ENCODE peak calls at places on chromosome 7, in five cellular contexts. One of them, this sample, is unnamed.

GRCh38 chr7:128876978-128877755 is 14.5 kb downstream of the ATP6V1F start:
- DNase-seq in CD8-positive, alpha-beta memory T cell: no peak
- DNase-seq in body of pancreas: no peak
- DNase-seq in pancreas: peak; percentile 41
- DNase-seq in A549: no peak
- DNase-seq in this sample: no peak

GRCh38 chr7:67311901-67312300 is 315.3 kb downstream of the TYW1 start:
- DNase-seq in CD8-positive, alpha-beta memory T cell: no peak
- DNase-seq in body of pancreas: no peak
- DNase-seq in pancreas: no peak
- DNase-seq in A549: no peak
- DNase-seq in this sample: peak; percentile 80

GRCh38 chr7:100166317-100166940 is 2.0 kb downstream of the GAL3ST4 start:
- DNase-seq in CD8-positive, alpha-beta memory T cell: peak; percentile 59
- DNase-seq in body of pancreas: no peak
- DNase-seq in pancreas: peak; percentile 54
- DNase-seq in A549: no peak
- DNase-seq in this sample: no peak

GRCh38 chr7:151429555-151430331 is 10.2 kb downstream of the CRYGN start:
- DNase-seq in CD8-positive, alpha-beta memory T cell: peak; percentile 84
- DNase-seq in body of pancreas: peak; percentile 53
- DNase-seq in pancreas: peak; percentile 49
- DNase-seq in A549: no peak
- DNase-seq in this sample: no peak

GRCh38 chr7:41993173-41993867 is 243.7 kb downstream of the GLI3 start:
- DNase-seq in CD8-positive, alpha-beta memory T cell: no peak
- DNase-seq in body of pancreas: no peak
- DNase-seq in pancreas: no peak
- DNase-seq in A549: no peak
- DNase-seq in this sample: peak; percentile 86

GRCh38 chr7:47267346-47267745 is 314.6 kb downstream of the TNS3 start:
- DNase-seq in CD8-positive, alpha-beta memory T cell: no peak
- DNase-seq in body of pancreas: no peak
- DNase-seq in pancreas: no peak
- DNase-seq in A549: no peak
- DNase-seq in this sample: no peak

GRCh38 chr7:44762300-44762699 is 13.7 kb downstream of the ZMIZ2 start:
- DNase-seq in CD8-positive, alpha-beta memory T cell: no peak
- DNase-seq in body of pancreas: no peak
- DNase-seq in pancreas: no peak
- DNase-seq in A549: no peak
- DNase-seq in this sample: no peak

GRCh38 chr7:66950763-66951162 is 29.7 kb downstream of the TMEM248 start:
- DNase-seq in CD8-positive, alpha-beta memory T cell: no peak
- DNase-seq in body of pancreas: no peak
- DNase-seq in pancreas: no peak
- DNase-seq in A549: no peak
- DNase-seq in this sample: peak; percentile 17

GRCh38 chr7:46744957-46745699 is 824.1 kb upstream of the IGFBP3 start:
- DNase-seq in CD8-positive, alpha-beta memory T cell: no peak
- DNase-seq in body of pancreas: no peak
- DNase-seq in pancreas: no peak
- DNase-seq in A549: no peak
- DNase-seq in this sample: no peak

GRCh38 chr7:155395176-155395797 is 62.6 kb upstream of the EN2 start:
- DNase-seq in CD8-positive, alpha-beta memory T cell: no peak
- DNase-seq in body of pancreas: no peak
- DNase-seq in pancreas: peak; percentile 55
- DNase-seq in A549: no peak
- DNase-seq in this sample: no peak

GRCh38 chr7:68491523-68492358 is 1106.5 kb upstream of the AUTS2 start:
- DNase-seq in CD8-positive, alpha-beta memory T cell: no peak
- DNase-seq in body of pancreas: no peak
- DNase-seq in pancreas: no peak
- DNase-seq in A549: no peak
- DNase-seq in this sample: no peak

GRCh38 chr7:94584113-94584512 is 71.8 kb downstream of the SGCE start:
- DNase-seq in CD8-positive, alpha-beta memory T cell: no peak
- DNase-seq in body of pancreas: peak; percentile 73
- DNase-seq in pancreas: no peak
- DNase-seq in A549: no peak
- DNase-seq in this sample: peak; percentile 46

GRCh38 chr7:29435167-29435566 is 128.5 kb upstream of the PRR15 start:
- DNase-seq in CD8-positive, alpha-beta memory T cell: no peak
- DNase-seq in body of pancreas: no peak
- DNase-seq in pancreas: no peak
- DNase-seq in A549: no peak
- DNase-seq in this sample: no peak

GRCh38 chr7:34497153-34497777 is 160.8 kb upstream of the NPSR1 start:
- DNase-seq in CD8-positive, alpha-beta memory T cell: no peak
- DNase-seq in body of pancreas: no peak
- DNase-seq in pancreas: no peak
- DNase-seq in A549: no peak
- DNase-seq in this sample: no peak

GRCh38 chr7:146961617-146962016 is 845.0 kb downstream of the CNTNAP2 start:
- DNase-seq in CD8-positive, alpha-beta memory T cell: no peak
- DNase-seq in body of pancreas: no peak
- DNase-seq in pancreas: no peak
- DNase-seq in A549: no peak
- DNase-seq in this sample: peak; percentile 90

GRCh38 chr7:128167316-128167691 is 73.8 kb upstream of the LEP start:
- DNase-seq in CD8-positive, alpha-beta memory T cell: no peak
- DNase-seq in body of pancreas: peak; percentile 84
- DNase-seq in pancreas: peak; percentile 73
- DNase-seq in A549: peak; percentile 60
- DNase-seq in this sample: peak; percentile 51

GRCh38 chr7:121037828-121038716 is 49.6 kb downstream of the CPED1 start:
- DNase-seq in CD8-positive, alpha-beta memory T cell: no peak
- DNase-seq in body of pancreas: no peak
- DNase-seq in pancreas: no peak
- DNase-seq in A549: no peak
- DNase-seq in this sample: no peak

GRCh38 chr7:37448057-37448636 is 517 bp downstream of the ELMO1 start:
- DNase-seq in CD8-positive, alpha-beta memory T cell: no peak
- DNase-seq in body of pancreas: no peak
- DNase-seq in pancreas: no peak
- DNase-seq in A549: no peak
- DNase-seq in this sample: no peak

GRCh38 chr7:12581897-12582296 is 11.4 kb downstream of the SCIN start:
- DNase-seq in CD8-positive, alpha-beta memory T cell: no peak
- DNase-seq in body of pancreas: no peak
- DNase-seq in pancreas: no peak
- DNase-seq in A549: no peak
- DNase-seq in this sample: no peak

GRCh38 chr7:4776160-4776623 is 769 bp downstream of the AP5Z1 start:
- DNase-seq in CD8-positive, alpha-beta memory T cell: no peak
- DNase-seq in body of pancreas: no peak
- DNase-seq in pancreas: no peak
- DNase-seq in A549: no peak
- DNase-seq in this sample: no peak

GRCh38 chr7:1248459-1249131 is 15.9 kb downstream of the UNCX start:
- DNase-seq in CD8-positive, alpha-beta memory T cell: no peak
- DNase-seq in body of pancreas: no peak
- DNase-seq in pancreas: no peak
- DNase-seq in A549: peak; percentile 22
- DNase-seq in this sample: no peak

GRCh38 chr7:1246871-1247526 is 14.3 kb downstream of the UNCX start:
- DNase-seq in CD8-positive, alpha-beta memory T cell: no peak
- DNase-seq in body of pancreas: no peak
- DNase-seq in pancreas: no peak
- DNase-seq in A549: no peak
- DNase-seq in this sample: no peak

GRCh38 chr7:1246170-1246870 is 13.6 kb downstream of the UNCX start:
- DNase-seq in CD8-positive, alpha-beta memory T cell: no peak
- DNase-seq in body of pancreas: no peak
- DNase-seq in pancreas: no peak
- DNase-seq in A549: no peak
- DNase-seq in this sample: no peak

GRCh38 chr7:1248077-1248458 is 15.4 kb downstream of the UNCX start:
- DNase-seq in CD8-positive, alpha-beta memory T cell: no peak
- DNase-seq in body of pancreas: no peak
- DNase-seq in pancreas: no peak
- DNase-seq in A549: no peak
- DNase-seq in this sample: no peak

DNA sequence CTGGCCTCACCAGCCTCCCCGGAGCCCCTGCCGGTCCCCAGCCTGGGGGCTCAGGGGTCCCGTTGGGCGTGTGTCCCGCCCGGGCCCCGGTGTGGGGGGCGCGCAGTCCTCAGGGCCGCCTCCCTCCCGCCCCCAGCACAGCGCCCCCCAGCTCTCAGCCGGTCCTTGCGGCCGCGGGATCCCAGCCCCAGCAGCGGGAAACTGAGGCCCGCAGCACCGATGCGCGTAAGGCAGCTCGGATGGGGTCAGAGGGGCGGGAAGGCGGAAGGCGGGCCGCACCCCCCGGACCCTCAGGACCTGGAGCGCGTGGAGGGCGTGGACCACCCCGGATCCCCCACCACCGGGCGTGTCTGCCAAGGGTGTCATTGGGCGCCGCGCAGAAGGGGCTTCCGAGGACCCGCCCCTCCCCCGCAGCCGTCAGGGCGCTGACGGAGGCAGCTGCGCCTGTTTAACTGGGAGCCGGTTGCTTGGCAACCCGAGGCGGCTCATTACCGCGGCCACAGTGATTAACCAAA is 14.9 kb downstream of the UNCX start:
- DNase-seq in CD8-positive, alpha-beta memory T cell: peak; percentile 26
- DNase-seq in body of pancreas: no peak
- DNase-seq in pancreas: no peak
- DNase-seq in A549: no peak
- DNase-seq in this sample: no peak
- H3K4me3 ChIP-seq in CD8-positive, alpha-beta memory T cell: no peak overlapping the region
- H3K4me3 ChIP-seq in body of pancreas: no peak overlapping the region
- H3K4me3 ChIP-seq in pancreas: no peak overlapping the region
- H3K4me3 ChIP-seq in A549: no peak overlapping the region
- H3K4me3 ChIP-seq in this sample: no peak overlapping the region

GRCh38 chr7:82443044-82443800 is at the start of gene CACNA2D1:
- DNase-seq in CD8-positive, alpha-beta memory T cell: no peak
- DNase-seq in body of pancreas: no peak
- DNase-seq in pancreas: peak; percentile 73
- DNase-seq in A549: no peak
- DNase-seq in this sample: no peak
- H3K4me3 ChIP-seq in CD8-positive, alpha-beta memory T cell: no peak within 1 kb of the TSS
- H3K4me3 ChIP-seq in body of pancreas: no peak within 1 kb of the TSS
- H3K4me3 ChIP-seq in pancreas: peak within 1 kb of the TSS; percentile 46
- H3K4me3 ChIP-seq in A549: peak within 1 kb of the TSS; percentile 91
- H3K4me3 ChIP-seq in this sample: peak within 1 kb of the TSS; percentile 61

GRCh38 chr7:2616973-2617709 is 14.6 kb upstream of the TTYH3 start:
- DNase-seq in CD8-positive, alpha-beta memory T cell: no peak
- DNase-seq in body of pancreas: no peak
- DNase-seq in pancreas: no peak
- DNase-seq in A549: no peak
- DNase-seq in this sample: no peak
- H3K4me3 ChIP-seq in CD8-positive, alpha-beta memory T cell: no peak overlapping the region
- H3K4me3 ChIP-seq in body of pancreas: no peak overlapping the region
- H3K4me3 ChIP-seq in pancreas: no peak overlapping the region
- H3K4me3 ChIP-seq in A549: no peak overlapping the region
- H3K4me3 ChIP-seq in this sample: no peak overlapping the region

GRCh38 chr7:91787923-91788322 is 92.6 kb downstream of the MTERF1 start:
- DNase-seq in CD8-positive, alpha-beta memory T cell: no peak
- DNase-seq in body of pancreas: no peak
- DNase-seq in pancreas: no peak
- DNase-seq in A549: no peak
- DNase-seq in this sample: peak; percentile 4
- H3K4me3 ChIP-seq in CD8-positive, alpha-beta memory T cell: no peak overlapping the region
- H3K4me3 ChIP-seq in body of pancreas: no peak overlapping the region
- H3K4me3 ChIP-seq in pancreas: no peak overlapping the region
- H3K4me3 ChIP-seq in A549: no peak overlapping the region
- H3K4me3 ChIP-seq in this sample: no peak overlapping the region

GRCh38 chr7:63925626-63926460 is 72.8 kb upstream of the ZNF722 start:
- DNase-seq in CD8-positive, alpha-beta memory T cell: peak; percentile 97
- DNase-seq in body of pancreas: peak; percentile 96
- DNase-seq in pancreas: peak; percentile 86
- DNase-seq in A549: peak; percentile 40
- DNase-seq in this sample: peak; percentile 16
- H3K4me3 ChIP-seq in CD8-positive, alpha-beta memory T cell: peak overlapping the region; percentile 67
- H3K4me3 ChIP-seq in body of pancreas: peak overlapping the region; percentile 40
- H3K4me3 ChIP-seq in pancreas: peak overlapping the region; percentile 65
- H3K4me3 ChIP-seq in A549: no peak overlapping the region
- H3K4me3 ChIP-seq in this sample: no peak overlapping the region

DNA sequence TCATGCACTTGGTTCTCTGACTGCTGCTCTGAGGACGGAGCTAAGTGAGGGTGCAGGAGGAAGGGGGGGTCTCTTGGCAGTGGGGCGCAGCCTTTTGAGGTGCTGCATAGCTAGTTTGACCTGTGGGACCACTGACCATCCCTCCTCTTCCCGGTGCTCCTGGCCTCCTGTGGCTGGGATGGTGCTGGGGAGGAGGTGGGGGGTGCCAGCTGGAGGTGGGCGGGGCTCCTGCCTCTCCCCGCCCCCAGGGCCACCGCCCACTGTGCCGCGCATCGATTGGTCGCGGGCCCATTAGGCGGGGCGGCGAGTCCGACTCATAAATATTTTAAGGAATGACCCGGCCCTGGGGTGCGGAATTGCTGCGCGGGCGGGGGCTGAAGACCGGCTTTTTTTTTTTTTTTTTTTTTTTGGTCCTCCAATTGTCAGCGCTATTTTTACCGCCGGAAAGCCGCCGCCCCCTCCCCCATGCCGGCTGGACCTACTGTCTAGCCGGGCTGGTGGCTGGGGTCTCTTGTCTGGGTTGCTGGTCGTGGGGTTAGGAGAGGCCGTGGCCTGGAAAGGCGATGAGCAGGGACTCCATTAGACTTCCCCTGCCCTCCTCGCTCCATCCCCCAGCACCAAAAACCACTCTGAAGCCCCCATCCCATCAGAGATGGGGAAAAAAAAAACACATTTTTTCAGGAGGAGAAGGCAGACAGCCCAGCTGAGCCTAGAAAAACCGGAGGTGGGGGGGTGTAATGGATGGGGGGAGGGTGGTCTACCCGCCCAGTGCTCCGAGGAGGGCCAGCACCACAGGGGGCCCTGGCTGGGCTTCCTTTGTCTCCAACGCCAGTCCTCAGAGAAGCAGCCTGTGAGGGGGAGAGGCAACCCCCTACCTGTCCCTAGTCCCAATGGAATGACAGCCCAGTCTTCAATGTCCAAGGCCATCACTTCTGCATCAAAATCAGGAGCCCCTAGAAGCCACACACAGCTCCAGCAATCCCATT is 6.4 kb downstream of the SH2B2 start:
- DNase-seq in CD8-positive, alpha-beta memory T cell: no peak
- DNase-seq in body of pancreas: no peak
- DNase-seq in pancreas: no peak
- DNase-seq in A549: no peak
- DNase-seq in this sample: no peak
- H3K4me3 ChIP-seq in CD8-positive, alpha-beta memory T cell: no peak overlapping the region
- H3K4me3 ChIP-seq in body of pancreas: no peak overlapping the region
- H3K4me3 ChIP-seq in pancreas: no peak overlapping the region
- H3K4me3 ChIP-seq in A549: no peak overlapping the region
- H3K4me3 ChIP-seq in this sample: no peak overlapping the region

GRCh38 chr7:97020601-97021442 is 3.8 kb downstream of the DLX5 start:
- DNase-seq in CD8-positive, alpha-beta memory T cell: no peak
- DNase-seq in body of pancreas: no peak
- DNase-seq in pancreas: no peak
- DNase-seq in A549: no peak
- DNase-seq in this sample: no peak
- H3K4me3 ChIP-seq in CD8-positive, alpha-beta memory T cell: no peak overlapping the region
- H3K4me3 ChIP-seq in body of pancreas: no peak overlapping the region
- H3K4me3 ChIP-seq in pancreas: no peak overlapping the region
- H3K4me3 ChIP-seq in A549: no peak overlapping the region
- H3K4me3 ChIP-seq in this sample: no peak overlapping the region